ENCODE peak calls at places on chromosomes 16 and 17, in nine cellular contexts. One of them, this sample, is unnamed.

GRCh38 chr17:48052956-48053757 is 5.0 kb downstream of the NFE2L1 start:
- DNase-seq in stimulated activated CD8-positive, alpha-beta memory T cell treated with anti-CD3 and anti-CD28 coated beads, Interleukin-12 subunit alpha, Interleukin-12 subunit beta, amount 100 ng/mL, for 4 hours: no peak
- DNase-seq in activated CD4-positive, CD25-positive, alpha-beta regulatory T cell: no peak
- DNase-seq in GM10248: no peak
- DNase-seq in DMS79: peak; percentile 37
- DNase-seq in cardiac fibroblast: peak; percentile 75
- DNase-seq in left kidney: peak; percentile 76
- DNase-seq in amniotic epithelial cell: peak; percentile 80
- DNase-seq in RCC 7860: peak; percentile 30
- DNase-seq in this sample: no peak

GRCh38 chr17:83103200-83103937 is 24.0 kb downstream of the METRNL start:
- DNase-seq in stimulated activated CD8-positive, alpha-beta memory T cell treated with anti-CD3 and anti-CD28 coated beads, Interleukin-12 subunit alpha, Interleukin-12 subunit beta, amount 100 ng/mL, for 4 hours: no peak
- DNase-seq in activated CD4-positive, CD25-positive, alpha-beta regulatory T cell: peak; percentile 28
- DNase-seq in GM10248: no peak
- DNase-seq in DMS79: no peak
- DNase-seq in cardiac fibroblast: peak; percentile 65
- DNase-seq in left kidney: peak; percentile 76
- DNase-seq in amniotic epithelial cell: no peak
- DNase-seq in RCC 7860: no peak
- DNase-seq in this sample: no peak

GRCh38 chr17:82029391-82029790 is 2.1 kb upstream of the RAC3 start:
- DNase-seq in stimulated activated CD8-positive, alpha-beta memory T cell treated with anti-CD3 and anti-CD28 coated beads, Interleukin-12 subunit alpha, Interleukin-12 subunit beta, amount 100 ng/mL, for 4 hours: no peak
- DNase-seq in activated CD4-positive, CD25-positive, alpha-beta regulatory T cell: no peak
- DNase-seq in GM10248: no peak
- DNase-seq in DMS79: no peak
- DNase-seq in cardiac fibroblast: no peak
- DNase-seq in left kidney: no peak
- DNase-seq in amniotic epithelial cell: no peak
- DNase-seq in RCC 7860: no peak
- DNase-seq in this sample: no peak

GRCh38 chr16:49749816-49750215 is 106.1 kb downstream of the ZNF423 start:
- DNase-seq in stimulated activated CD8-positive, alpha-beta memory T cell treated with anti-CD3 and anti-CD28 coated beads, Interleukin-12 subunit alpha, Interleukin-12 subunit beta, amount 100 ng/mL, for 4 hours: no peak
- DNase-seq in activated CD4-positive, CD25-positive, alpha-beta regulatory T cell: no peak
- DNase-seq in GM10248: no peak
- DNase-seq in DMS79: no peak
- DNase-seq in cardiac fibroblast: no peak
- DNase-seq in left kidney: no peak
- DNase-seq in amniotic epithelial cell: no peak
- DNase-seq in RCC 7860: no peak
- DNase-seq in this sample: no peak

GRCh38 chr17:69524854-69525253 is 110.4 kb downstream of the MAP2K6 start:
- DNase-seq in stimulated activated CD8-positive, alpha-beta memory T cell treated with anti-CD3 and anti-CD28 coated beads, Interleukin-12 subunit alpha, Interleukin-12 subunit beta, amount 100 ng/mL, for 4 hours: no peak
- DNase-seq in activated CD4-positive, CD25-positive, alpha-beta regulatory T cell: no peak
- DNase-seq in GM10248: no peak
- DNase-seq in DMS79: no peak
- DNase-seq in cardiac fibroblast: no peak
- DNase-seq in left kidney: no peak
- DNase-seq in amniotic epithelial cell: no peak
- DNase-seq in RCC 7860: no peak
- DNase-seq in this sample: no peak

GRCh38 chr17:39158623-39159022 is 7.2 kb upstream of the PLXDC1 start:
- DNase-seq in stimulated activated CD8-positive, alpha-beta memory T cell treated with anti-CD3 and anti-CD28 coated beads, Interleukin-12 subunit alpha, Interleukin-12 subunit beta, amount 100 ng/mL, for 4 hours: no peak
- DNase-seq in activated CD4-positive, CD25-positive, alpha-beta regulatory T cell: no peak
- DNase-seq in GM10248: no peak
- DNase-seq in DMS79: no peak
- DNase-seq in cardiac fibroblast: no peak
- DNase-seq in left kidney: no peak
- DNase-seq in amniotic epithelial cell: no peak
- DNase-seq in RCC 7860: no peak
- DNase-seq in this sample: no peak

GRCh38 chr16:51034481-51035109 is 116.5 kb downstream of the SALL1 start:
- DNase-seq in stimulated activated CD8-positive, alpha-beta memory T cell treated with anti-CD3 and anti-CD28 coated beads, Interleukin-12 subunit alpha, Interleukin-12 subunit beta, amount 100 ng/mL, for 4 hours: no peak
- DNase-seq in activated CD4-positive, CD25-positive, alpha-beta regulatory T cell: no peak
- DNase-seq in GM10248: no peak
- DNase-seq in DMS79: no peak
- DNase-seq in cardiac fibroblast: no peak
- DNase-seq in left kidney: no peak
- DNase-seq in amniotic epithelial cell: no peak
- DNase-seq in RCC 7860: no peak
- DNase-seq in this sample: no peak

GRCh38 chr16:88940196-88941050 is 36.6 kb downstream of the CBFA2T3 start:
- DNase-seq in stimulated activated CD8-positive, alpha-beta memory T cell treated with anti-CD3 and anti-CD28 coated beads, Interleukin-12 subunit alpha, Interleukin-12 subunit beta, amount 100 ng/mL, for 4 hours: no peak
- DNase-seq in activated CD4-positive, CD25-positive, alpha-beta regulatory T cell: no peak
- DNase-seq in GM10248: peak; percentile 64
- DNase-seq in DMS79: no peak
- DNase-seq in cardiac fibroblast: no peak
- DNase-seq in left kidney: peak; percentile 60
- DNase-seq in amniotic epithelial cell: no peak
- DNase-seq in RCC 7860: no peak
- DNase-seq in this sample: no peak

GRCh38 chr17:77141846-77142449 is 1.2 kb downstream of the SEC14L1 start:
- DNase-seq in stimulated activated CD8-positive, alpha-beta memory T cell treated with anti-CD3 and anti-CD28 coated beads, Interleukin-12 subunit alpha, Interleukin-12 subunit beta, amount 100 ng/mL, for 4 hours: no peak
- DNase-seq in activated CD4-positive, CD25-positive, alpha-beta regulatory T cell: no peak
- DNase-seq in GM10248: no peak
- DNase-seq in DMS79: no peak
- DNase-seq in cardiac fibroblast: no peak
- DNase-seq in left kidney: no peak
- DNase-seq in amniotic epithelial cell: no peak
- DNase-seq in RCC 7860: peak; percentile 36
- DNase-seq in this sample: no peak

GRCh38 chr17:51165680-51166197 is 472 bp upstream of the NME2 start:
- DNase-seq in stimulated activated CD8-positive, alpha-beta memory T cell treated with anti-CD3 and anti-CD28 coated beads, Interleukin-12 subunit alpha, Interleukin-12 subunit beta, amount 100 ng/mL, for 4 hours: no peak
- DNase-seq in activated CD4-positive, CD25-positive, alpha-beta regulatory T cell: no peak
- DNase-seq in GM10248: no peak
- DNase-seq in DMS79: peak; percentile 25
- DNase-seq in cardiac fibroblast: no peak
- DNase-seq in left kidney: no peak
- DNase-seq in amniotic epithelial cell: no peak
- DNase-seq in RCC 7860: no peak
- DNase-seq in this sample: no peak

GRCh38 chr17:74360993-74361612 is 565 bp downstream of the BTBD17 start:
- DNase-seq in stimulated activated CD8-positive, alpha-beta memory T cell treated with anti-CD3 and anti-CD28 coated beads, Interleukin-12 subunit alpha, Interleukin-12 subunit beta, amount 100 ng/mL, for 4 hours: no peak
- DNase-seq in activated CD4-positive, CD25-positive, alpha-beta regulatory T cell: no peak
- DNase-seq in GM10248: no peak
- DNase-seq in DMS79: peak; percentile 70
- DNase-seq in cardiac fibroblast: no peak
- DNase-seq in left kidney: peak; percentile 86
- DNase-seq in amniotic epithelial cell: peak; percentile 13
- DNase-seq in RCC 7860: no peak
- DNase-seq in this sample: no peak

GRCh38 chr17:30426292-30426691 is 47.6 kb downstream of the CPD start:
- DNase-seq in stimulated activated CD8-positive, alpha-beta memory T cell treated with anti-CD3 and anti-CD28 coated beads, Interleukin-12 subunit alpha, Interleukin-12 subunit beta, amount 100 ng/mL, for 4 hours: no peak
- DNase-seq in activated CD4-positive, CD25-positive, alpha-beta regulatory T cell: no peak
- DNase-seq in GM10248: no peak
- DNase-seq in DMS79: no peak
- DNase-seq in cardiac fibroblast: no peak
- DNase-seq in left kidney: no peak
- DNase-seq in amniotic epithelial cell: peak; percentile 22
- DNase-seq in RCC 7860: no peak
- DNase-seq in this sample: no peak

GRCh38 chr16:86335266-86336172 is 174.8 kb upstream of the FOXF1 start:
- DNase-seq in stimulated activated CD8-positive, alpha-beta memory T cell treated with anti-CD3 and anti-CD28 coated beads, Interleukin-12 subunit alpha, Interleukin-12 subunit beta, amount 100 ng/mL, for 4 hours: no peak
- DNase-seq in activated CD4-positive, CD25-positive, alpha-beta regulatory T cell: no peak
- DNase-seq in GM10248: no peak
- DNase-seq in DMS79: no peak
- DNase-seq in cardiac fibroblast: no peak
- DNase-seq in left kidney: no peak
- DNase-seq in amniotic epithelial cell: no peak
- DNase-seq in RCC 7860: no peak
- DNase-seq in this sample: no peak

GRCh38 chr17:27616414-27616813 is 14.6 kb upstream of the LGALS9 start:
- DNase-seq in stimulated activated CD8-positive, alpha-beta memory T cell treated with anti-CD3 and anti-CD28 coated beads, Interleukin-12 subunit alpha, Interleukin-12 subunit beta, amount 100 ng/mL, for 4 hours: no peak
- DNase-seq in activated CD4-positive, CD25-positive, alpha-beta regulatory T cell: no peak
- DNase-seq in GM10248: no peak
- DNase-seq in DMS79: no peak
- DNase-seq in cardiac fibroblast: no peak
- DNase-seq in left kidney: no peak
- DNase-seq in amniotic epithelial cell: no peak
- DNase-seq in RCC 7860: no peak
- DNase-seq in this sample: no peak

GRCh38 chr16:66523861-66524354 is 26.0 kb downstream of the TK2 start:
- DNase-seq in stimulated activated CD8-positive, alpha-beta memory T cell treated with anti-CD3 and anti-CD28 coated beads, Interleukin-12 subunit alpha, Interleukin-12 subunit beta, amount 100 ng/mL, for 4 hours: no peak
- DNase-seq in activated CD4-positive, CD25-positive, alpha-beta regulatory T cell: no peak
- DNase-seq in GM10248: peak; percentile 40
- DNase-seq in DMS79: no peak
- DNase-seq in cardiac fibroblast: peak; percentile 26
- DNase-seq in left kidney: no peak
- DNase-seq in amniotic epithelial cell: peak; percentile 15
- DNase-seq in RCC 7860: no peak
- DNase-seq in this sample: no peak

GRCh38 chr16:28292731-28293588 is 635 bp downstream of the SBK1 start:
- DNase-seq in stimulated activated CD8-positive, alpha-beta memory T cell treated with anti-CD3 and anti-CD28 coated beads, Interleukin-12 subunit alpha, Interleukin-12 subunit beta, amount 100 ng/mL, for 4 hours: no peak
- DNase-seq in activated CD4-positive, CD25-positive, alpha-beta regulatory T cell: no peak
- DNase-seq in GM10248: no peak
- DNase-seq in DMS79: peak; percentile 84
- DNase-seq in cardiac fibroblast: no peak
- DNase-seq in left kidney: peak; percentile 95
- DNase-seq in amniotic epithelial cell: no peak
- DNase-seq in RCC 7860: no peak
- DNase-seq in this sample: no peak

GRCh38 chr16:10037771-10038170 is 144.5 kb downstream of the GRIN2A start:
- DNase-seq in stimulated activated CD8-positive, alpha-beta memory T cell treated with anti-CD3 and anti-CD28 coated beads, Interleukin-12 subunit alpha, Interleukin-12 subunit beta, amount 100 ng/mL, for 4 hours: no peak
- DNase-seq in activated CD4-positive, CD25-positive, alpha-beta regulatory T cell: no peak
- DNase-seq in GM10248: no peak
- DNase-seq in DMS79: no peak
- DNase-seq in cardiac fibroblast: no peak
- DNase-seq in left kidney: no peak
- DNase-seq in amniotic epithelial cell: no peak
- DNase-seq in RCC 7860: no peak
- DNase-seq in this sample: no peak

GRCh38 chr16:88451586-88452484 is 1.2 kb upstream of the ZFPM1 start:
- DNase-seq in stimulated activated CD8-positive, alpha-beta memory T cell treated with anti-CD3 and anti-CD28 coated beads, Interleukin-12 subunit alpha, Interleukin-12 subunit beta, amount 100 ng/mL, for 4 hours: no peak
- DNase-seq in activated CD4-positive, CD25-positive, alpha-beta regulatory T cell: no peak
- DNase-seq in GM10248: no peak
- DNase-seq in DMS79: no peak
- DNase-seq in cardiac fibroblast: no peak
- DNase-seq in left kidney: peak; percentile 63
- DNase-seq in amniotic epithelial cell: no peak
- DNase-seq in RCC 7860: no peak
- DNase-seq in this sample: no peak

GRCh38 chr17:7294614-7295153 is at the start of gene YBX2:
- DNase-seq in stimulated activated CD8-positive, alpha-beta memory T cell treated with anti-CD3 and anti-CD28 coated beads, Interleukin-12 subunit alpha, Interleukin-12 subunit beta, amount 100 ng/mL, for 4 hours: peak; percentile 59
- DNase-seq in activated CD4-positive, CD25-positive, alpha-beta regulatory T cell: peak; percentile 33
- DNase-seq in GM10248: peak; percentile 86
- DNase-seq in DMS79: peak; percentile 72
- DNase-seq in cardiac fibroblast: no peak
- DNase-seq in left kidney: peak; percentile 91
- DNase-seq in amniotic epithelial cell: no peak
- DNase-seq in RCC 7860: no peak
- DNase-seq in this sample: no peak

GRCh38 chr17:18039535-18040286 is 503 bp downstream of the GID4 start:
- DNase-seq in stimulated activated CD8-positive, alpha-beta memory T cell treated with anti-CD3 and anti-CD28 coated beads, Interleukin-12 subunit alpha, Interleukin-12 subunit beta, amount 100 ng/mL, for 4 hours: no peak
- DNase-seq in activated CD4-positive, CD25-positive, alpha-beta regulatory T cell: no peak
- DNase-seq in GM10248: peak; percentile 71
- DNase-seq in DMS79: no peak
- DNase-seq in cardiac fibroblast: no peak
- DNase-seq in left kidney: peak; percentile 80
- DNase-seq in amniotic epithelial cell: no peak
- DNase-seq in RCC 7860: no peak
- DNase-seq in this sample: no peak

GRCh38 chr16:15604460-15605390 is 38.2 kb downstream of the MARF1 start:
- DNase-seq in stimulated activated CD8-positive, alpha-beta memory T cell treated with anti-CD3 and anti-CD28 coated beads, Interleukin-12 subunit alpha, Interleukin-12 subunit beta, amount 100 ng/mL, for 4 hours: no peak
- DNase-seq in activated CD4-positive, CD25-positive, alpha-beta regulatory T cell: no peak
- DNase-seq in GM10248: no peak
- DNase-seq in DMS79: no peak
- DNase-seq in cardiac fibroblast: no peak
- DNase-seq in left kidney: no peak
- DNase-seq in amniotic epithelial cell: no peak
- DNase-seq in RCC 7860: no peak
- DNase-seq in this sample: no peak

GRCh38 chr16:11094838-11095565 is 150.6 kb downstream of the CLEC16A start:
- DNase-seq in stimulated activated CD8-positive, alpha-beta memory T cell treated with anti-CD3 and anti-CD28 coated beads, Interleukin-12 subunit alpha, Interleukin-12 subunit beta, amount 100 ng/mL, for 4 hours: no peak
- DNase-seq in activated CD4-positive, CD25-positive, alpha-beta regulatory T cell: no peak
- DNase-seq in GM10248: peak; percentile 67
- DNase-seq in DMS79: no peak
- DNase-seq in cardiac fibroblast: no peak
- DNase-seq in left kidney: peak; percentile 58
- DNase-seq in amniotic epithelial cell: peak; percentile 37
- DNase-seq in RCC 7860: no peak
- DNase-seq in this sample: no peak

GRCh38 chr17:2779545-2779944 is 16.7 kb upstream of the RAP1GAP2 start:
- DNase-seq in stimulated activated CD8-positive, alpha-beta memory T cell treated with anti-CD3 and anti-CD28 coated beads, Interleukin-12 subunit alpha, Interleukin-12 subunit beta, amount 100 ng/mL, for 4 hours: no peak
- DNase-seq in activated CD4-positive, CD25-positive, alpha-beta regulatory T cell: no peak
- DNase-seq in GM10248: no peak
- DNase-seq in DMS79: no peak
- DNase-seq in cardiac fibroblast: no peak
- DNase-seq in left kidney: no peak
- DNase-seq in amniotic epithelial cell: no peak
- DNase-seq in RCC 7860: no peak
- DNase-seq in this sample: no peak

GRCh38 chr16:74107795-74108610 is 188.6 kb upstream of the PSMD7 start:
- DNase-seq in stimulated activated CD8-positive, alpha-beta memory T cell treated with anti-CD3 and anti-CD28 coated beads, Interleukin-12 subunit alpha, Interleukin-12 subunit beta, amount 100 ng/mL, for 4 hours: no peak
- DNase-seq in activated CD4-positive, CD25-positive, alpha-beta regulatory T cell: no peak
- DNase-seq in GM10248: peak; percentile 25
- DNase-seq in DMS79: no peak
- DNase-seq in cardiac fibroblast: peak; percentile 4
- DNase-seq in left kidney: peak; percentile 60
- DNase-seq in amniotic epithelial cell: no peak
- DNase-seq in RCC 7860: no peak
- DNase-seq in this sample: peak; percentile 6

GRCh38 chr16:66814734-66815133 is 13.3 kb upstream of the TERB1 start:
- DNase-seq in stimulated activated CD8-positive, alpha-beta memory T cell treated with anti-CD3 and anti-CD28 coated beads, Interleukin-12 subunit alpha, Interleukin-12 subunit beta, amount 100 ng/mL, for 4 hours: no peak
- DNase-seq in activated CD4-positive, CD25-positive, alpha-beta regulatory T cell: no peak
- DNase-seq in GM10248: no peak
- DNase-seq in DMS79: no peak
- DNase-seq in cardiac fibroblast: no peak
- DNase-seq in left kidney: no peak
- DNase-seq in amniotic epithelial cell: no peak
- DNase-seq in RCC 7860: no peak
- DNase-seq in this sample: no peak

GRCh38 chr16:4792951-4793513 is 2.1 kb upstream of the SMIM22 start:
- DNase-seq in stimulated activated CD8-positive, alpha-beta memory T cell treated with anti-CD3 and anti-CD28 coated beads, Interleukin-12 subunit alpha, Interleukin-12 subunit beta, amount 100 ng/mL, for 4 hours: no peak
- DNase-seq in activated CD4-positive, CD25-positive, alpha-beta regulatory T cell: no peak
- DNase-seq in GM10248: no peak
- DNase-seq in DMS79: no peak
- DNase-seq in cardiac fibroblast: no peak
- DNase-seq in left kidney: no peak
- DNase-seq in amniotic epithelial cell: no peak
- DNase-seq in RCC 7860: no peak
- DNase-seq in this sample: no peak

GRCh38 chr16:55443434-55443833 is 35.6 kb upstream of the MMP2 start:
- DNase-seq in stimulated activated CD8-positive, alpha-beta memory T cell treated with anti-CD3 and anti-CD28 coated beads, Interleukin-12 subunit alpha, Interleukin-12 subunit beta, amount 100 ng/mL, for 4 hours: no peak
- DNase-seq in activated CD4-positive, CD25-positive, alpha-beta regulatory T cell: no peak
- DNase-seq in GM10248: no peak
- DNase-seq in DMS79: no peak
- DNase-seq in cardiac fibroblast: no peak
- DNase-seq in left kidney: no peak
- DNase-seq in amniotic epithelial cell: no peak
- DNase-seq in RCC 7860: no peak
- DNase-seq in this sample: no peak

GRCh38 chr16:2799852-2800226 is 1.6 kb downstream of the PRSS41 start:
- DNase-seq in stimulated activated CD8-positive, alpha-beta memory T cell treated with anti-CD3 and anti-CD28 coated beads, Interleukin-12 subunit alpha, Interleukin-12 subunit beta, amount 100 ng/mL, for 4 hours: no peak
- DNase-seq in activated CD4-positive, CD25-positive, alpha-beta regulatory T cell: no peak
- DNase-seq in GM10248: no peak
- DNase-seq in DMS79: no peak
- DNase-seq in cardiac fibroblast: no peak
- DNase-seq in left kidney: peak; percentile 50
- DNase-seq in amniotic epithelial cell: peak; percentile 63
- DNase-seq in RCC 7860: no peak
- DNase-seq in this sample: no peak

GRCh38 chr16:80051040-80051439 is 450.5 kb upstream of the MAF start:
- DNase-seq in stimulated activated CD8-positive, alpha-beta memory T cell treated with anti-CD3 and anti-CD28 coated beads, Interleukin-12 subunit alpha, Interleukin-12 subunit beta, amount 100 ng/mL, for 4 hours: no peak
- DNase-seq in activated CD4-positive, CD25-positive, alpha-beta regulatory T cell: no peak
- DNase-seq in GM10248: no peak
- DNase-seq in DMS79: no peak
- DNase-seq in cardiac fibroblast: no peak
- DNase-seq in left kidney: no peak
- DNase-seq in amniotic epithelial cell: no peak
- DNase-seq in RCC 7860: no peak
- DNase-seq in this sample: no peak

GRCh38 chr16:59204589-59204988 is 470.5 kb upstream of the GOT2 start:
- DNase-seq in stimulated activated CD8-positive, alpha-beta memory T cell treated with anti-CD3 and anti-CD28 coated beads, Interleukin-12 subunit alpha, Interleukin-12 subunit beta, amount 100 ng/mL, for 4 hours: no peak
- DNase-seq in activated CD4-positive, CD25-positive, alpha-beta regulatory T cell: no peak
- DNase-seq in GM10248: no peak
- DNase-seq in DMS79: no peak
- DNase-seq in cardiac fibroblast: no peak
- DNase-seq in left kidney: no peak
- DNase-seq in amniotic epithelial cell: no peak
- DNase-seq in RCC 7860: no peak
- DNase-seq in this sample: no peak

GRCh38 chr17:45430738-45431530 is 1.7 kb downstream of the ARHGAP27 start:
- DNase-seq in stimulated activated CD8-positive, alpha-beta memory T cell treated with anti-CD3 and anti-CD28 coated beads, Interleukin-12 subunit alpha, Interleukin-12 subunit beta, amount 100 ng/mL, for 4 hours: no peak
- DNase-seq in activated CD4-positive, CD25-positive, alpha-beta regulatory T cell: no peak
- DNase-seq in GM10248: peak; percentile 86
- DNase-seq in DMS79: no peak
- DNase-seq in cardiac fibroblast: no peak
- DNase-seq in left kidney: peak; percentile 76
- DNase-seq in amniotic epithelial cell: no peak
- DNase-seq in RCC 7860: no peak
- DNase-seq in this sample: no peak